ENCODE peak calls at places on chromosomes 12 and 14, in ten cellular contexts. One of them, this sample, is unnamed.

GRCh38 chr12:42308390-42308789 is 17.5 kb downstream of the ZCRB1 start:
- DNase-seq in epithelial cell of esophagus: no peak
- DNase-seq in IMR-90: no peak
- DNase-seq in right atrium auricular region: no peak
- DNase-seq in AG10803: no peak
- DNase-seq in neural crest cell: no peak
- DNase-seq in Calu3: no peak
- DNase-seq in endothelial cell: no peak
- DNase-seq in fibroblast of the aortic adventitia: no peak
- DNase-seq in HCT116: no peak
- DNase-seq in this sample: no peak

GRCh38 chr14:31291210-31291609 is 83.6 kb upstream of the HECTD1 start:
- DNase-seq in neural crest cell: no peak
- DNase-seq in endothelial cell: no peak
- DNase-seq in AG10803: peak
- DNase-seq in HCT116: no peak
- DNase-seq in IMR-90: no peak
- DNase-seq in epithelial cell of esophagus: no peak
- DNase-seq in Calu3: no peak
- DNase-seq in fibroblast of the aortic adventitia: no peak
- DNase-seq in right atrium auricular region: no peak
- DNase-seq in this sample: no peak

GRCh38 chr12:108633534-108634224 is at the start of gene SELPLG:
- DNase-seq in neural crest cell: no peak
- DNase-seq in epithelial cell of esophagus: no peak
- DNase-seq in AG10803: no peak
- DNase-seq in right atrium auricular region: peak
- DNase-seq in fibroblast of the aortic adventitia: no peak
- DNase-seq in HCT116: no peak
- DNase-seq in IMR-90: no peak
- DNase-seq in Calu3: no peak
- DNase-seq in endothelial cell: no peak
- DNase-seq in this sample: no peak

GRCh38 chr14:88592016-88592415 is 29.2 kb downstream of the ZC3H14 start:
- DNase-seq in fibroblast of the aortic adventitia: no peak
- DNase-seq in Calu3: no peak
- DNase-seq in AG10803: no peak
- DNase-seq in HCT116: no peak
- DNase-seq in right atrium auricular region: no peak
- DNase-seq in neural crest cell: no peak
- DNase-seq in IMR-90: peak
- DNase-seq in endothelial cell: no peak
- DNase-seq in epithelial cell of esophagus: no peak
- DNase-seq in this sample: no peak

GRCh38 chr14:67311868-67312267 is 47.7 kb downstream of the ATP6V1D start:
- DNase-seq in endothelial cell: no peak
- DNase-seq in fibroblast of the aortic adventitia: no peak
- DNase-seq in AG10803: no peak
- DNase-seq in IMR-90: no peak
- DNase-seq in epithelial cell of esophagus: peak
- DNase-seq in Calu3: no peak
- DNase-seq in right atrium auricular region: no peak
- DNase-seq in HCT116: no peak
- DNase-seq in neural crest cell: no peak
- DNase-seq in this sample: no peak

GRCh38 chr14:78997811-78998210 is 827.6 kb downstream of the NRXN3 start:
- DNase-seq in AG10803: peak
- DNase-seq in epithelial cell of esophagus: peak
- DNase-seq in neural crest cell: no peak
- DNase-seq in right atrium auricular region: no peak
- DNase-seq in endothelial cell: no peak
- DNase-seq in IMR-90: peak
- DNase-seq in HCT116: no peak
- DNase-seq in Calu3: no peak
- DNase-seq in fibroblast of the aortic adventitia: peak
- DNase-seq in this sample: no peak

GRCh38 chr14:63713765-63714164 is 14.1 kb downstream of the SGPP1 start:
- DNase-seq in endothelial cell: no peak
- DNase-seq in epithelial cell of esophagus: peak
- DNase-seq in neural crest cell: no peak
- DNase-seq in AG10803: peak
- DNase-seq in IMR-90: peak
- DNase-seq in right atrium auricular region: no peak
- DNase-seq in HCT116: peak
- DNase-seq in fibroblast of the aortic adventitia: peak
- DNase-seq in Calu3: no peak
- DNase-seq in this sample: no peak

GRCh38 chr12:65294863-65295262 is 16.4 kb downstream of the MSRB3 start:
- DNase-seq in AG10803: no peak
- DNase-seq in right atrium auricular region: no peak
- DNase-seq in Calu3: no peak
- DNase-seq in fibroblast of the aortic adventitia: no peak
- DNase-seq in epithelial cell of esophagus: no peak
- DNase-seq in IMR-90: no peak
- DNase-seq in endothelial cell: no peak
- DNase-seq in HCT116: no peak
- DNase-seq in neural crest cell: no peak
- DNase-seq in this sample: no peak

GRCh38 chr12:127588224-127588623 is 678.7 kb upstream of the TMEM132C start:
- DNase-seq in right atrium auricular region: peak
- DNase-seq in fibroblast of the aortic adventitia: peak
- DNase-seq in neural crest cell: no peak
- DNase-seq in IMR-90: peak
- DNase-seq in AG10803: peak
- DNase-seq in Calu3: no peak
- DNase-seq in endothelial cell: no peak
- DNase-seq in HCT116: no peak
- DNase-seq in epithelial cell of esophagus: no peak
- DNase-seq in this sample: no peak

GRCh38 chr14:50971122-50971781 is 27.0 kb upstream of the PYGL start:
- DNase-seq in endothelial cell: no peak
- DNase-seq in Calu3: no peak
- DNase-seq in IMR-90: no peak
- DNase-seq in epithelial cell of esophagus: no peak
- DNase-seq in neural crest cell: no peak
- DNase-seq in HCT116: no peak
- DNase-seq in right atrium auricular region: no peak
- DNase-seq in fibroblast of the aortic adventitia: no peak
- DNase-seq in AG10803: no peak
- DNase-seq in this sample: no peak

GRCh38 chr12:55706840-55707671 is 648 bp downstream of the ITGA7 start:
- DNase-seq in neural crest cell: no peak
- DNase-seq in Calu3: peak
- DNase-seq in endothelial cell: no peak
- DNase-seq in AG10803: no peak
- DNase-seq in right atrium auricular region: no peak
- DNase-seq in fibroblast of the aortic adventitia: no peak
- DNase-seq in HCT116: no peak
- DNase-seq in epithelial cell of esophagus: no peak
- DNase-seq in IMR-90: no peak
- DNase-seq in this sample: no peak

GRCh38 chr14:51865953-51866747 is 5.7 kb downstream of the GNG2 start:
- DNase-seq in fibroblast of the aortic adventitia: no peak
- DNase-seq in endothelial cell: no peak
- DNase-seq in Calu3: peak
- DNase-seq in right atrium auricular region: no peak
- DNase-seq in epithelial cell of esophagus: no peak
- DNase-seq in AG10803: no peak
- DNase-seq in IMR-90: no peak
- DNase-seq in HCT116: no peak
- DNase-seq in neural crest cell: no peak
- DNase-seq in this sample: no peak

GRCh38 chr14:83533734-83534133 is 1996.2 kb upstream of the FLRT2 start:
- DNase-seq in neural crest cell: no peak
- DNase-seq in fibroblast of the aortic adventitia: no peak
- DNase-seq in Calu3: no peak
- DNase-seq in endothelial cell: no peak
- DNase-seq in IMR-90: no peak
- DNase-seq in HCT116: no peak
- DNase-seq in AG10803: no peak
- DNase-seq in right atrium auricular region: no peak
- DNase-seq in epithelial cell of esophagus: no peak
- DNase-seq in this sample: no peak

GRCh38 chr12:11171953-11172675 is 1.1 kb downstream of the SMIM10L1 start:
- DNase-seq in neural crest cell: no peak
- DNase-seq in endothelial cell: peak
- DNase-seq in fibroblast of the aortic adventitia: peak
- DNase-seq in AG10803: peak
- DNase-seq in Calu3: no peak
- DNase-seq in right atrium auricular region: no peak
- DNase-seq in epithelial cell of esophagus: peak
- DNase-seq in HCT116: no peak
- DNase-seq in IMR-90: peak
- DNase-seq in this sample: no peak

GRCh38 chr14:75244121-75244520 is 34.5 kb upstream of the FOS start:
- DNase-seq in fibroblast of the aortic adventitia: no peak
- DNase-seq in right atrium auricular region: no peak
- DNase-seq in AG10803: no peak
- DNase-seq in endothelial cell: no peak
- DNase-seq in Calu3: no peak
- DNase-seq in HCT116: no peak
- DNase-seq in epithelial cell of esophagus: no peak
- DNase-seq in neural crest cell: no peak
- DNase-seq in IMR-90: no peak
- DNase-seq in this sample: no peak

GRCh38 chr12:45681469-45681868 is 48.0 kb upstream of the ARID2 start:
- DNase-seq in neural crest cell: no peak
- DNase-seq in IMR-90: peak
- DNase-seq in right atrium auricular region: no peak
- DNase-seq in Calu3: no peak
- DNase-seq in endothelial cell: no peak
- DNase-seq in AG10803: no peak
- DNase-seq in HCT116: no peak
- DNase-seq in epithelial cell of esophagus: peak
- DNase-seq in fibroblast of the aortic adventitia: no peak
- DNase-seq in this sample: no peak

GRCh38 chr12:68911197-68911718 is 21.7 kb downstream of the CPM start:
- DNase-seq in endothelial cell: no peak
- DNase-seq in AG10803: no peak
- DNase-seq in epithelial cell of esophagus: no peak
- DNase-seq in Calu3: no peak
- DNase-seq in fibroblast of the aortic adventitia: no peak
- DNase-seq in right atrium auricular region: no peak
- DNase-seq in IMR-90: no peak
- DNase-seq in HCT116: no peak
- DNase-seq in neural crest cell: no peak
- DNase-seq in this sample: no peak

GRCh38 chr12:98418357-98419075 is 96.9 kb upstream of the TMPO start:
- DNase-seq in AG10803: peak
- DNase-seq in IMR-90: peak
- DNase-seq in epithelial cell of esophagus: peak
- DNase-seq in right atrium auricular region: peak
- DNase-seq in fibroblast of the aortic adventitia: peak
- DNase-seq in HCT116: no peak
- DNase-seq in endothelial cell: no peak
- DNase-seq in Calu3: peak
- DNase-seq in neural crest cell: no peak
- DNase-seq in this sample: peak

GRCh38 chr14:73058224-73058922 is at the start of gene RBM25:
- DNase-seq in AG10803: peak
- DNase-seq in fibroblast of the aortic adventitia: peak
- DNase-seq in HCT116: peak
- DNase-seq in endothelial cell: peak
- DNase-seq in neural crest cell: peak
- DNase-seq in IMR-90: peak
- DNase-seq in epithelial cell of esophagus: peak
- DNase-seq in right atrium auricular region: peak
- DNase-seq in Calu3: peak
- DNase-seq in this sample: peak
- TF ChIP-seq CTCF in AG10803: no peak
- TF ChIP-seq CTCF in fibroblast of the aortic adventitia: no peak
- TF ChIP-seq CTCF in HCT116: no peak
- TF ChIP-seq CTCF in endothelial cell: no peak
- TF ChIP-seq CTCF in neural crest cell: no peak
- TF ChIP-seq CTCF in IMR-90: no peak
- TF ChIP-seq CTCF in epithelial cell of esophagus: no peak
- TF ChIP-seq CTCF in right atrium auricular region: peak
- TF ChIP-seq CTCF in Calu3: no peak
- TF ChIP-seq CTCF in this sample: no peak

GRCh38 chr14:21093769-21094681 is 4.4 kb downstream of the ZNF219 start:
- DNase-seq in epithelial cell of esophagus: no peak
- DNase-seq in right atrium auricular region: no peak
- DNase-seq in IMR-90: no peak
- DNase-seq in fibroblast of the aortic adventitia: no peak
- DNase-seq in AG10803: no peak
- DNase-seq in neural crest cell: peak
- DNase-seq in HCT116: no peak
- DNase-seq in endothelial cell: no peak
- DNase-seq in Calu3: no peak
- DNase-seq in this sample: no peak
- TF ChIP-seq CTCF in epithelial cell of esophagus: no peak
- TF ChIP-seq CTCF in right atrium auricular region: no peak
- TF ChIP-seq CTCF in IMR-90: peak
- TF ChIP-seq CTCF in fibroblast of the aortic adventitia: peak
- TF ChIP-seq CTCF in AG10803: peak
- TF ChIP-seq CTCF in neural crest cell: peak
- TF ChIP-seq CTCF in HCT116: no peak
- TF ChIP-seq CTCF in endothelial cell: peak
- TF ChIP-seq CTCF in Calu3: no peak
- TF ChIP-seq CTCF in this sample: peak

GRCh38 chr12:105814283-105814682 is 324.5 kb downstream of the NUAK1 start:
- DNase-seq in fibroblast of the aortic adventitia: no peak
- DNase-seq in endothelial cell: no peak
- DNase-seq in neural crest cell: no peak
- DNase-seq in epithelial cell of esophagus: no peak
- DNase-seq in right atrium auricular region: no peak
- DNase-seq in HCT116: no peak
- DNase-seq in Calu3: no peak
- DNase-seq in IMR-90: no peak
- DNase-seq in AG10803: no peak
- DNase-seq in this sample: no peak
- TF ChIP-seq CTCF in fibroblast of the aortic adventitia: no peak
- TF ChIP-seq CTCF in endothelial cell: no peak
- TF ChIP-seq CTCF in neural crest cell: no peak
- TF ChIP-seq CTCF in epithelial cell of esophagus: no peak
- TF ChIP-seq CTCF in right atrium auricular region: no peak
- TF ChIP-seq CTCF in HCT116: no peak
- TF ChIP-seq CTCF in Calu3: no peak
- TF ChIP-seq CTCF in IMR-90: no peak
- TF ChIP-seq CTCF in AG10803: no peak
- TF ChIP-seq CTCF in this sample: no peak

DNA sequence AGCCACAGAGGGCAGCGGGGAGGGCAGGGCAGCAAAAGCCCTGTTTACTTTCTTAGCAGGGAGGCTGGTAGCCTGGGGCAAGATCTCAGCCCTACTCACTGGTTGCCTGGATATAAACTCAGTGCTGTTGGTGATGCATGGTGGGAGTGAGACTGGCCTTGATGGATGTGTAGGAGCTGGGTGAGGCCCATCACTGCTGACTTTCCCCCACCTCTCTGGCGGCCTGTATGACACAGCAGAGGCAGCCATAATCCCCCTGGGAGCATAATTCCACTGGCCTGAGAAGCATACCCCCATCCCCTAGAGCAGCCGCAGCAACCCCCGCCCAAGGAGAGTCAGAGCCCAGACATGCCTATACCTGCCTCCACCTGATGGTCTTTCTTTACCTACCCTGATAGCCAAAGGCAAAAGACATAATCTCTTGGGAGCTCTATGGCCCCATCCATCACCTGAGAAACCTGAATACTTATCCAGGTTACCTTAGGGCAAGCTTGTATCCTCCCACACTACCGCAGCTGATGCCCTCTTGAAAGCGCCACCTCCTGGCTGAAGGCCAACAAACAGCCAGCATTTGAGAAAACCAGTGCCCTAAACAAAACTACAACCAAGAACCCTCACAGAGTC is 59.3 kb downstream of the DNAI7 start:
- DNase-seq in epithelial cell of esophagus: peak
- DNase-seq in IMR-90: no peak
- DNase-seq in fibroblast of the aortic adventitia: no peak
- DNase-seq in neural crest cell: no peak
- DNase-seq in Calu3: no peak
- DNase-seq in HCT116: peak
- DNase-seq in AG10803: no peak
- DNase-seq in right atrium auricular region: no peak
- DNase-seq in endothelial cell: peak
- DNase-seq in this sample: peak
- TF ChIP-seq CTCF in epithelial cell of esophagus: no peak
- TF ChIP-seq CTCF in IMR-90: no peak
- TF ChIP-seq CTCF in fibroblast of the aortic adventitia: no peak
- TF ChIP-seq CTCF in neural crest cell: peak
- TF ChIP-seq CTCF in Calu3: no peak
- TF ChIP-seq CTCF in HCT116: peak
- TF ChIP-seq CTCF in AG10803: no peak
- TF ChIP-seq CTCF in right atrium auricular region: no peak
- TF ChIP-seq CTCF in endothelial cell: peak
- TF ChIP-seq CTCF in this sample: no peak

This sample was measured in osteocyte.